ENCODE peak calls at places on chromosomes 1 and 21, in seven cellular contexts. S is HepG2, Q is HCT116, Z is H1, J is SK-N-SH, V is K562, O is GM12878. A is an unnamed sample.

GRCh38 chr1:3217096-3217724 is 148.2 kb downstream of the PRDM16 start:
- DNase-seq in J (no peak), O (no peak), V (no peak), Z (no peak), S (no peak), Q (no peak), A (no peak)

GRCh38 chr1:15455522-15455921 is 1.0 kb upstream of the CELA2A start:
- DNase-seq in V (no peak), Q (no peak), S (no peak), O (peak), J (no peak), Z (no peak), A (no peak)

GRCh38 chr1:157170677-157171515 is 32.7 kb upstream of the ETV3 start:
- DNase-seq in O (no peak), Q (peak), J (no peak), S (peak), Z (no peak), V (peak), A (peak)

GRCh38 chr1:185680453-185680852 is 53.7 kb upstream of the HMCN1 start:
- DNase-seq in O (no peak), J (no peak), V (no peak), S (no peak), Q (no peak), Z (no peak), A (no peak)

GRCh38 chr1:230754831-230755230 is 7.6 kb downstream of the CAPN9 start:
- DNase-seq in O (no peak), Z (no peak), Q (no peak), J (no peak), V (no peak), S (no peak), A (no peak)

GRCh38 chr1:145757420-145757819 is 38.1 kb downstream of the CD160 start:
- DNase-seq in V (no peak), J (no peak), Q (no peak), O (no peak), S (no peak), Z (no peak), A (no peak)

GRCh38 chr1:24343412-24344089 is 24.4 kb downstream of the GRHL3 start:
- DNase-seq in J (no peak), O (no peak), V (no peak), Z (no peak), Q (no peak), S (no peak), A (no peak)

GRCh38 chr1:45230537-45230936 is 24.1 kb upstream of the ZSWIM5 start:
- DNase-seq in V (no peak), J (no peak), O (no peak), Z (no peak), S (peak), Q (no peak), A (peak)

GRCh38 chr1:9615316-9616063 is 26.8 kb downstream of the TMEM201 start:
- DNase-seq in Z (peak), S (peak), O (no peak), J (peak), Q (peak), V (peak), A (peak)

GRCh38 chr1:65221638-65222421 is 73.8 kb downstream of the AK4 start:
- DNase-seq in Z (no peak), Q (no peak), S (no peak), V (no peak), O (no peak), J (no peak), A (no peak)

GRCh38 chr21:36075171-36075570 is 5.3 kb downstream of the CBR1 start:
- DNase-seq in Z (no peak), O (no peak), J (no peak), Q (no peak), S (no peak), V (no peak), A (no peak)

GRCh38 chr21:18191139-18191538 is 53.5 kb upstream of the CHODL start:
- DNase-seq in J (no peak), S (no peak), Q (no peak), V (no peak), O (no peak), Z (no peak), A (no peak)

GRCh38 chr1:198102454-198102791 is 54.4 kb upstream of the NEK7 start:
- DNase-seq in V (no peak), J (no peak), S (no peak), Q (no peak), Z (no peak), O (no peak), A (no peak)

GRCh38 chr1:160748877-160749269 is 9.8 kb downstream of the SLAMF7 start:
- DNase-seq in V (no peak), J (no peak), S (no peak), Q (no peak), Z (no peak), O (no peak), A (no peak)

GRCh38 chr1:48387409-48387808 is 84.6 kb downstream of the SPATA6 start:
- DNase-seq in S (no peak), V (no peak), Q (no peak), J (no peak), O (no peak), Z (no peak), A (no peak)

GRCh38 chr1:54481201-54481884 is 66.7 kb upstream of the ACOT11 start:
- DNase-seq in Q (no peak), O (no peak), Z (no peak), S (no peak), J (no peak), V (no peak), A (no peak)

GRCh38 chr1:116694524-116694923 is 27.0 kb upstream of the IGSF3 start:
- DNase-seq in J (no peak), S (no peak), Q (no peak), Z (no peak), V (no peak), O (no peak), A (no peak)

GRCh38 chr1:56070601-56071000 is 508.8 kb downstream of the PLPP3 start:
- DNase-seq in S (no peak), J (no peak), V (no peak), O (no peak), Z (no peak), Q (no peak), A (no peak)

GRCh38 chr1:164602142-164602429 is 43.1 kb downstream of the PBX1 start:
- DNase-seq in Q (peak), V (no peak), J (no peak), Z (no peak), S (no peak), O (no peak), A (peak)

GRCh38 chr1:111895456-111895855 is 94.0 kb downstream of the KCND3 start:
- DNase-seq in S (no peak), Z (no peak), V (no peak), Q (no peak), J (peak), O (no peak), A (no peak)

GRCh38 chr1:195591917-195592672 is 1016.1 kb downstream of the KCNT2 start:
- DNase-seq in O (no peak), J (no peak), Q (peak), Z (no peak), V (no peak), S (no peak), A (no peak)

GRCh38 chr1:153058826-153059784 is 1.8 kb upstream of the SPRR2A start:
- DNase-seq in Z (no peak), O (no peak), Q (no peak), J (no peak), S (no peak), V (peak), A (no peak)

GRCh38 chr1:210496063-210496462 is 167.4 kb downstream of the HHAT start:
- DNase-seq in J (no peak), V (no peak), S (no peak), Q (no peak), O (no peak), Z (no peak), A (no peak)

GRCh38 chr1:246566808-246567154 is 525 bp downstream of the CNST start:
- DNase-seq in Z (no peak), Q (no peak), S (no peak), J (no peak), O (no peak), V (peak), A (no peak)

GRCh38 chr1:11967028-11967547 is 13.2 kb upstream of the MFN2 start:
- DNase-seq in V (peak), Z (peak), Q (peak), O (peak), S (peak), J (peak), A (peak)

GRCh38 chr1:184387871-184388670 is 1.2 kb downstream of the C1orf21 start:
- DNase-seq in J (peak), V (no peak), Z (no peak), S (no peak), Q (no peak), O (no peak), A (no peak)

GRCh38 chr1:55375617-55376258 is 160.6 kb upstream of the USP24 start:
- DNase-seq in Z (no peak), V (peak), Q (peak), O (no peak), S (peak), J (peak), A (peak)

GRCh38 chr1:44013949-44014348 is 17.3 kb downstream of the SLC6A9 start:
- DNase-seq in J (no peak), S (no peak), Z (no peak), Q (no peak), O (no peak), V (no peak), A (no peak)

GRCh38 chr1:197620660-197621273 is 154.5 kb downstream of the DENND1B start:
- DNase-seq in O (no peak), Z (no peak), J (no peak), V (no peak), S (peak), Q (no peak), A (no peak)

GRCh38 chr21:45590726-45591618 is 48.7 kb upstream of the SLC19A1 start:
- DNase-seq in O (peak), V (no peak), J (no peak), Z (no peak), Q (no peak), S (no peak), A (no peak)

GRCh38 chr1:208134491-208134890 is 109.7 kb downstream of the PLXNA2 start:
- DNase-seq in Q (no peak), J (no peak), S (no peak), Z (no peak), O (no peak), V (no peak), A (no peak)

GRCh38 chr1:219298581-219299148 is 125.0 kb downstream of the LYPLAL1 start:
- DNase-seq in V (no peak), Z (no peak), O (no peak), Q (no peak), J (no peak), S (no peak), A (no peak)

GRCh38 chr1:29254346-29254745 is 18.0 kb downstream of the PTPRU start:
- DNase-seq in Z (no peak), J (no peak), O (no peak), S (no peak), V (no peak), Q (no peak), A (no peak)

GRCh38 chr1:21901986-21902377 is 35.1 kb downstream of the HSPG2 start:
- DNase-seq in V (no peak), S (no peak), O (no peak), Q (no peak), Z (no peak), J (no peak), A (no peak)

GRCh38 chr1:242019018-242019417 is 20.1 kb upstream of the MAP1LC3C start:
- DNase-seq in J (no peak), Q (no peak), Z (no peak), O (no peak), V (no peak), S (no peak), A (no peak)
- TF ChIP-seq JUND in J (no peak), Q (no peak), Z (no peak), O (no peak), V (no peak), S (no peak), A (no peak)

DNA sequence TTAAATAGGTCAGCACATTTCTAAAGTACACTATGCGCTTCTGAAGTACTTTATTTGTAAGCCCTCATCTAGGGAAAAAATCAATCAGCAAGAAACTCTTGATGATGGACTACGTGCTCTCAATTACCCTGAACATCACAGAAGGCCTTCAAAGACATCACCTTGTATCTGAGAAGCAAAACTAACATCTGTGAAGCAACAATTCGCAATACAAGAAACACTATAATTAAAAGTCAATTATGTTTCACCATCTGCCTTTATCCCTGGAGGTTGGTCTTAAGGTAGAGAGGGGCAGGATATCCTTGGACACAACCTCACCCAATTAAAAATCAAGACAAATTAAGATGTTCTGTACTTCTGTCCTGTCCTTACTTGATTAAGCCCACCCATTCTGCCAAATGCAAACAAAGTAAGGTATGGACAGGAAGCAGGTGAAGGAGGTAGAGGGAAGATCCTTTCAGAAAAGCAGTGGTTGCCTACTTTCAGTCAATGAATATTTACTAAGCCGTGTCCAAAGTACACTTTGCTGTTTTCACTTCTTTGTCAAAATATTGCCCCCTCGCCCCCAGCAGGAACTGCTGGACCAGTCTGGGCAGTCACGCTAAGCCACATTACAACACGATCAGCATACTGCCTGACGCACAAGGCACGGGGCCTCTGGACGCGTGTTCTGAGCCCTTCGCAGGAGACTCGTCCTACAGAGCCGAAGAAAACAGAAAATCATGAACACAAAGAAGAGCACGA is 889 bp downstream of the SLC19A2 start:
- DNase-seq in Q (no peak), V (peak), O (no peak), S (peak), J (peak), Z (no peak), A (no peak)
- TF ChIP-seq JUND in Q (no peak), V (no peak), O (no peak), S (no peak), J (no peak), Z (no peak), A (no peak)

GRCh38 chr1:182085726-182086125 is 24.2 kb upstream of the ZNF648 start:
- DNase-seq in V (no peak), J (no peak), S (no peak), O (no peak), Q (no peak), Z (no peak), A (no peak)
- TF ChIP-seq JUND in V (no peak), J (no peak), S (no peak), O (no peak), Q (no peak), Z (no peak), A (no peak)

DNA sequence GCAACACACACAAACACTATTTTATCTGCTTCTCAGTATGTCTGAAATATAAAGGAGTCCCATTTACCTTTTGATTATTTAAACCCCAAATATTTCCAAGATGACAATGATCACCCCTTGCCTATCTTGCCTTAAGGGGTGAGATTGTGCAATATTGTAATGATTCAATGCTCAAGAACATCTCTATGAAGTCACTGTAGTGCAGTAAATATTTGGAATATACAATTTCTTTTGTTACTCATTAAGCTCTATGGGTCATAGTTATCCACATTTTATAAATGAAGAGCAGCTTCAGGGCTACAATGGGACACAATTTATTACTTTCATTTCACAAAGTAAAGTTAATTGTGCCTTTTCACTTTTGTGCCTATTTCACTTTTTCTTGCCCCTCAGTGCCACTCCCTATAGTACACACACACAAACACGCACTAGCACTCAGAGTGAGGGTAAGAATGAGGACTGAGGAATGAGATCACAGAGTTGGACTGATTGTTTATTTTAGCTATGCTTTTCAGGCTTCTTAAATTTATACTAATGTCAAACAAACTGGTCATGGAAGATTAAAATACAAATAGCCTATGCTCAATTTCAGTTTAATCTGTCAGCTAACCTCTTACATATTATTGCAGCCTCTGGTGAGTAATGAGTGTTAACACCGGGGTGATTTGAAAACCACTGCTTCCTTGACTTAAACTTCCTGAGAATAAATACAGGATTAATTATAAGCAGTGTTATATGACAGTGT is 521.0 kb upstream of the B3GALT2 start:
- DNase-seq in O (no peak), J (no peak), S (no peak), V (no peak), Z (no peak), Q (no peak), A (no peak)
- TF ChIP-seq JUND in O (no peak), J (no peak), S (no peak), V (no peak), Z (no peak), Q (no peak), A (no peak)

GRCh38 chr1:167186198-167186750 is 34.4 kb upstream of the POU2F1 start:
- DNase-seq in S (no peak), V (no peak), J (no peak), O (no peak), Z (no peak), Q (no peak), A (no peak)
- TF ChIP-seq JUND in S (no peak), V (no peak), J (no peak), O (no peak), Z (no peak), Q (no peak), A (no peak)

GRCh38 chr1:193769609-193770008 is 583.2 kb upstream of the B3GALT2 start:
- DNase-seq in O (no peak), V (no peak), Z (no peak), J (no peak), Q (no peak), S (no peak), A (no peak)
- TF ChIP-seq JUND in O (no peak), V (no peak), Z (no peak), J (no peak), Q (no peak), S (no peak), A (no peak)

GRCh38 chr1:59945790-59946189 is 19.2 kb upstream of the CYP2J2 start:
- DNase-seq in S (no peak), J (no peak), Q (no peak), V (no peak), O (no peak), Z (no peak), A (no peak)

GRCh38 chr1:59947047-59947938 is 20.7 kb upstream of the CYP2J2 start:
- DNase-seq in O (peak), J (peak), Q (peak), S (peak), V (peak), Z (no peak), A (peak)

GRCh38 chr1:59948990-59949389 is 22.4 kb upstream of the CYP2J2 start:
- DNase-seq in Q (no peak), O (no peak), S (peak), Z (no peak), J (no peak), V (no peak), A (no peak)

GRCh38 chr1:59952065-59952464 is 25.5 kb upstream of the CYP2J2 start:
- DNase-seq in Q (no peak), Z (no peak), V (no peak), O (no peak), S (peak), J (no peak), A (no peak)

GRCh38 chr1:59949648-59950047 is 23.1 kb upstream of the CYP2J2 start:
- DNase-seq in J (no peak), Z (no peak), O (no peak), Q (no peak), V (no peak), S (no peak), A (no peak)
- TF ChIP-seq JUND in J (no peak), Z (no peak), O (no peak), Q (no peak), V (no peak), S (no peak), A (no peak)